ENCODE peak calls at places on chromosomes 2 and 18, in eight cellular contexts. T is body of pancreas, W is right lobe of liver, B is spleen, J is lower lobe of right lung, P is heart right ventricle, H is transverse colon, N is hepatocyte. O is an unnamed sample.

GRCh38 chr2:20157606-20157970 is 67.3 kb downstream of the SDC1 start:
- DNase-seq in T (no peak), W (no peak), B (no peak), J (no peak), P (no peak), H (no peak), N (no peak), O (no peak)

GRCh38 chr18:58612239-58613055 is 16.4 kb downstream of the ALPK2 start:
- DNase-seq in T (no peak), W (no peak), B (no peak), J (no peak), P (no peak), H (no peak), N (no peak), O (no peak)

GRCh38 chr2:181120625-181121024 is 140.2 kb downstream of the UBE2E3 start:
- DNase-seq in T (no peak), W (no peak), B (no peak), J (no peak), P (no peak), H (no peak), N (no peak), O (no peak)

GRCh38 chr2:3770724-3771415 is 67.5 kb downstream of the DCDC2C start:
- DNase-seq in T (no peak), W (no peak), B (no peak), J (no peak), P (no peak), H (no peak), N (no peak), O (no peak)

GRCh38 chr2:134206029-134206428 is 47.8 kb upstream of the MGAT5 start:
- DNase-seq in T (no peak), W (no peak), B (no peak), J (no peak), P (no peak), H (no peak), N (no peak), O (no peak)

GRCh38 chr2:118568682-118569081 is 278.8 kb downstream of the EN1 start:
- DNase-seq in T (no peak), W (no peak), B (no peak), J (no peak), P (no peak), H (no peak), N (no peak), O (no peak)

GRCh38 chr2:240387669-240388358 is 47.6 kb upstream of the GPC1 start:
- DNase-seq in T (peak; percentile 26), W (no peak), B (peak; percentile 67), J (peak; percentile 40), P (peak; percentile 77), H (peak; percentile 48), N (peak; percentile 69), O (no peak)

GRCh38 chr2:147989809-147990403 is 30.6 kb downstream of the ORC4 start:
- DNase-seq in T (no peak), W (no peak), B (no peak), J (no peak), P (no peak), H (no peak), N (peak; percentile 53), O (no peak)

GRCh38 chr2:27566628-27567027 is 16.2 kb upstream of the ZNF512 start:
- DNase-seq in T (no peak), W (no peak), B (no peak), J (no peak), P (no peak), H (no peak), N (no peak), O (no peak)

GRCh38 chr18:677951-678363 is 20.5 kb downstream of the TYMS start:
- DNase-seq in T (no peak), W (no peak), B (no peak), J (no peak), P (no peak), H (no peak), N (no peak), O (no peak)

GRCh38 chr18:63590368-63590767 is 3.2 kb downstream of the SERPINB13 start:
- DNase-seq in T (no peak), W (no peak), B (no peak), J (peak; percentile 65), P (no peak), H (no peak), N (no peak), O (peak; percentile 98)

GRCh38 chr18:63585988-63586387 is 1.2 kb upstream of the SERPINB13 start:
- DNase-seq in T (no peak), W (no peak), B (no peak), J (no peak), P (no peak), H (no peak), N (no peak), O (peak; percentile 48)

GRCh38 chr18:63586431-63586830 is 712 bp upstream of the SERPINB13 start:
- DNase-seq in T (no peak), W (no peak), B (no peak), J (no peak), P (no peak), H (no peak), N (no peak), O (no peak)

GRCh38 chr18:63588869-63589268 is 1.7 kb downstream of the SERPINB13 start:
- DNase-seq in T (no peak), W (no peak), B (no peak), J (no peak), P (no peak), H (no peak), N (no peak), O (no peak)

DNA sequence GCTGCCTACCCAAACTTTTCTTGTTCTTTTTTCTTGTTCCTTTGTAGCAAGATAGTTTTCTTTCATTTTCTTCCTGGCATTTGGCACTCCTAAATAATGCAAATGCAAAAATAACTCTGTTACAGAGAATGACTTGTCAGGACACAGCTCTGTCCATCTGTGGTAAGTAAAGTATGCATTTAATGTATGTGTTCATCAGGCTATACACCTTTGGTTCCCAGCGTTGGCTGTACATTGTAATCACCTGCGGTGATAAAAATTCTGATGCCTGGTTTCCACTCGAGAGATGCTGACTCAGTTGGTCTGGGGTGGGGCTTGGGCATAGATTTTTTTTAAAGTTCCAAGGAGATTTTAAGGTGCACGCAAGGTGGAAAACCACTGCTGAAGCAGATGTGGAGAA is at the start of gene SERPINB13:
- DNase-seq in T (no peak), W (no peak), B (no peak), J (no peak), P (no peak), H (no peak), N (no peak), O (no peak)
- H3K27ac ChIP-seq in T (no peak within 1 kb of the TSS), W (no peak within 1 kb of the TSS), B (no peak within 1 kb of the TSS), J (no peak within 1 kb of the TSS), P (no peak within 1 kb of the TSS), H (no peak within 1 kb of the TSS), N (no peak within 1 kb of the TSS), O (peak within 1 kb of the TSS; percentile 54)

DNA sequence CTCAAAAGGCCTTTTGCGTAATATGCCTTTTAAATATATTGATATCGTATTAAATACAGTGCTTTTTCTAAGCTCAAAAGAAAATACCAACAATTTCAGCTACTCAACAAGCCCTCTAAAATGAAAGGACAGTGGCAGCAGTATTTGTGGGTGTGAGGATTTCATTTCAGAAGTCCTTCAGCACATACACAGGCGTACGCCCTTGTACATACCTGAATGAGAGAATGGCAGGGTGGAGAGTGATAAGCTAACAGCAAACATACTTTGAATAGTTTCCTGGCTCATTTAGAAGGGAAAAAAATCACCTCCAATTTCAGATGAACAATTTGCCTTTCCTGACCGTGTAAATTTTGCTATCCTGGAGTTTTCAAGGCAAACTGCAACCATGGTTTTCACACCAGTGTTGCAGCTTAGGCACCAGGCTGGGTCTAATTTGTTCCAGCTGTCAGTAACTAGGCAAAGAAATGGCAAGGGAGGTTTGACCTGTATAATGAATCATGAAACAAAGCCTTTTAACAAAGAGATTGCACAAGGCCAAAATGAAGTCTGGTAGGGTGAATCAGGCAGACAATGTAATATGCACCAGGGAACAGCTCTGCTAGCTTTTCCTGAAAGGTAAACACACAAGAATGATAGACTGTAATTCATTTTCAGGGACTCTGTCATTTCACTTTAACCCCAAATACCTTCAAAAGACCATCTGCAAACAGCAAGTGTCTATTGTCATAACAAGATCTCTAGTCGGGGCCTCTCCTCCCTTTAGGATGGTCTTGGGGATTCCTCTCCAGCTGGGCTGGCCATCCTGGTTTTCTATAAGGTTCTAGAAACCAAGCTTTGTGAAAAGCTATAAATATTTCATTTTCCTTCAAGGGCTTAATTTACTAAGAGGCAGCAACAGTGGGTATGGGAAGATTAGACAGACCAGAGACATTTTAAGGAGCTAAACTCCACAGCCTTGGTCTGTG is 11.5 kb downstream of the ANKRD29 start:
- DNase-seq in T (no peak), W (no peak), B (no peak), J (no peak), P (no peak), H (no peak), N (peak; percentile 46), O (no peak)
- H3K27ac ChIP-seq in T (peak overlapping the region; percentile 36), W (no peak overlapping the region), B (no peak overlapping the region), J (peak overlapping the region; percentile 66), P (no peak overlapping the region), H (no peak overlapping the region), N (peak overlapping the region; percentile 74), O (no peak overlapping the region)

GRCh38 chr2:69214898-69215297 is 172.1 kb downstream of the GFPT1 start:
- DNase-seq in T (no peak), W (no peak), B (no peak), J (no peak), P (peak; percentile 64), H (no peak), N (peak; percentile 31), O (no peak)
- H3K27ac ChIP-seq in T (no peak overlapping the region), W (no peak overlapping the region), B (peak overlapping the region; percentile 21), J (no peak overlapping the region), P (peak overlapping the region; percentile 65), H (no peak overlapping the region), N (peak overlapping the region; percentile 58), O (no peak overlapping the region)

GRCh38 chr2:11745613-11746375 is 638 bp upstream of the LPIN1 start:
- DNase-seq in T (no peak), W (peak; percentile 34), B (peak; percentile 86), J (no peak), P (no peak), H (no peak), N (no peak), O (no peak)
- H3K27ac ChIP-seq in T (peak overlapping the region; percentile 88), W (peak overlapping the region; percentile 83), B (peak overlapping the region; percentile 84), J (peak overlapping the region; percentile 88), P (peak overlapping the region; percentile 91), H (peak overlapping the region; percentile 94), N (peak overlapping the region; percentile 89), O (no peak overlapping the region)

GRCh38 chr2:43328157-43328556 is 101.8 kb upstream of the ZFP36L2 start:
- DNase-seq in T (no peak), W (no peak), B (no peak), J (no peak), P (no peak), H (no peak), N (peak; percentile 51), O (no peak)
- H3K27ac ChIP-seq in T (no peak overlapping the region), W (no peak overlapping the region), B (peak overlapping the region; percentile 14), J (no peak overlapping the region), P (no peak overlapping the region), H (peak overlapping the region; percentile 76), N (peak overlapping the region; percentile 88), O (no peak overlapping the region)

DNA sequence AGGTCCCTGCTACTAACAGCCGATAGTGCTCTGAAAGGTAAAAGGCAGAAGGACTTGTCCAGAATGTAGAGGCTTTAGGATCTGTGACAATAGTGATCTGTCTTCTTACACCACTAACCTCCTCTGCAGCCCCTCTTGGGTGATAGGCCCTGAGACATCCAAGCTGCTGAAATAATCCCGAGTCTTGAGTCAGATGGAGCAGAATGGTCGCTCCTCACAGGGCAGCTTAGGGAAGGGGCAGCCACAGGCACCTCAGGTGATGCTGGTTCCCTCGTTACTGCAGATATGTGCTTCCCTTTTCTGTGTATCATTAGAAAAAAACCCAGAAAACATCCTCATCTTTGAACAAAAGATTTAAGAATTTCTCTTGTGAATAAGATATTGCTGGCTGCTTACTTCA is 157.1 kb upstream of the DLX2 start:
- DNase-seq in T (no peak), W (no peak), B (no peak), J (no peak), P (no peak), H (no peak), N (no peak), O (no peak)
- H3K27ac ChIP-seq in T (no peak overlapping the region), W (no peak overlapping the region), B (no peak overlapping the region), J (no peak overlapping the region), P (no peak overlapping the region), H (no peak overlapping the region), N (no peak overlapping the region), O (no peak overlapping the region)

O was measured in HL-60.